ENCODE peak calls at places on chromosomes 12 and 14, in four cellular contexts. I is astrocyte, A is left ventricle myocardium inferior, X is HCT116. K is an unnamed sample.

GRCh38 chr14:100193417-100194357 is 34.2 kb upstream of the DEGS2 start:
- DNase-seq in I (no peak), A (no peak), X (no peak), K (no peak)

GRCh38 chr14:55416866-55417265 is 5.2 kb upstream of the ATG14 start:
- DNase-seq in I (no peak), A (no peak), X (peak; percentile 53), K (no peak)

GRCh38 chr14:105256292-105256960 is 8.1 kb downstream of the BTBD6 start:
- DNase-seq in I (no peak), A (no peak), X (no peak), K (no peak)

GRCh38 chr12:6327591-6328041 is 14.3 kb downstream of the TNFRSF1A start:
- DNase-seq in I (no peak), A (no peak), X (no peak), K (no peak)

GRCh38 chr12:108852674-108853073 is 4.7 kb downstream of the SSH1 start:
- DNase-seq in I (peak; percentile 44), A (no peak), X (no peak), K (no peak)

GRCh38 chr12:128857173-128857770 is 4.0 kb downstream of the GLT1D1 start:
- DNase-seq in I (no peak), A (no peak), X (no peak), K (no peak)

GRCh38 chr12:51244269-51244668 is 5.6 kb downstream of the DAZAP2 start:
- DNase-seq in I (peak; percentile 38), A (no peak), X (no peak), K (no peak)

GRCh38 chr12:105706321-105706972 is 376.0 kb downstream of the C12orf75 start:
- DNase-seq in I (peak; percentile 83), A (no peak), X (no peak), K (peak; percentile 4)

GRCh38 chr12:54360717-54361456 is 3.4 kb downstream of the GPR84 start:
- DNase-seq in I (peak; percentile 60), A (peak; percentile 71), X (peak; percentile 77), K (no peak)

GRCh38 chr12:4991373-4991772 is 52.3 kb upstream of the KCNA5 start:
- DNase-seq in I (no peak), A (no peak), X (no peak), K (no peak)

GRCh38 chr14:22551597-22551982 is 37.4 kb downstream of the DAD1 start:
- DNase-seq in I (no peak), A (no peak), X (no peak), K (no peak)

GRCh38 chr12:16198884-16199283 is 78.6 kb downstream of the SLC15A5 start:
- DNase-seq in I (no peak), A (no peak), X (no peak), K (no peak)

GRCh38 chr12:38892090-38892786 is 13.2 kb downstream of the CPNE8 start:
- DNase-seq in I (peak; percentile 35), A (no peak), X (no peak), K (no peak)

GRCh38 chr14:88868558-88869159 is 44.2 kb downstream of the TTC8 start:
- DNase-seq in I (peak; percentile 5), A (no peak), X (peak; percentile 24), K (no peak)

GRCh38 chr12:26686438-26686837 is 146.6 kb downstream of the ITPR2 start:
- DNase-seq in I (no peak), A (no peak), X (no peak), K (no peak)

GRCh38 chr14:52400846-52401245 is 86.7 kb downstream of the PTGER2 start:
- DNase-seq in I (no peak), A (no peak), X (no peak), K (no peak)

GRCh38 chr12:123167329-123167728 is 16.4 kb upstream of the PITPNM2 start:
- DNase-seq in I (no peak), A (no peak), X (no peak), K (no peak)

GRCh38 chr12:28611115-28611435 is 420.8 kb downstream of the CCDC91 start:
- DNase-seq in I (peak; percentile 92), A (no peak), X (peak; percentile 21), K (peak; percentile 69)

GRCh38 chr14:91870001-91870400 is 2.7 kb upstream of the TC2N start:
- DNase-seq in I (no peak), A (no peak), X (no peak), K (no peak)

GRCh38 chr12:89737000-89737399 is 28.4 kb upstream of the ATP2B1 start:
- DNase-seq in I (no peak), A (no peak), X (no peak), K (no peak)

GRCh38 chr14:24634158-24634557 is at the start of gene GZMB:
- DNase-seq in I (no peak), A (no peak), X (no peak), K (no peak)

GRCh38 chr14:64303471-64303917 is 9.3 kb upstream of the ESR2 start:
- DNase-seq in I (peak; percentile 50), A (no peak), X (peak; percentile 74), K (no peak)

GRCh38 chr12:80187660-80188090 is 88.3 kb downstream of the OTOGL start:
- DNase-seq in I (peak; percentile 62), A (peak; percentile 44), X (no peak), K (no peak)

GRCh38 chr12:106139422-106140141 is 828 bp upstream of the NUAK1 start:
- DNase-seq in I (peak; percentile 64), A (peak; percentile 79), X (peak; percentile 56), K (no peak)

GRCh38 chr12:111411187-111411764 is 5.6 kb downstream of the SH2B3 start:
- DNase-seq in I (no peak), A (no peak), X (no peak), K (no peak)

GRCh38 chr14:74064883-74065282 is 19.4 kb downstream of the ALDH6A1 start:
- DNase-seq in I (no peak), A (no peak), X (no peak), K (no peak)

GRCh38 chr12:26113194-26113654 is 11.6 kb downstream of the BHLHE41 start:
- DNase-seq in I (no peak), A (no peak), X (no peak), K (no peak)

GRCh38 chr12:77089701-77090220 is 24.4 kb upstream of the E2F7 start:
- DNase-seq in I (no peak), A (no peak), X (no peak), K (no peak)

GRCh38 chr12:94025730-94026129 is 122.6 kb upstream of the PLXNC1 start:
- DNase-seq in I (no peak), A (no peak), X (no peak), K (no peak)

GRCh38 chr14:61256826-61257468 is 24.2 kb downstream of the TMEM30B start:
- DNase-seq in I (no peak), A (no peak), X (no peak), K (no peak)

GRCh38 chr12:116880817-116881324 is 370 bp downstream of the HRK start:
- DNase-seq in I (peak; percentile 38), A (peak; percentile 25), X (no peak), K (no peak)

GRCh38 chr12:116880213-116880816 is 926 bp downstream of the HRK start:
- DNase-seq in I (no peak), A (no peak), X (no peak), K (no peak)

GRCh38 chr12:116881867-116882507 is 746 bp upstream of the HRK start:
- DNase-seq in I (no peak), A (no peak), X (no peak), K (no peak)

GRCh38 chr12:116881325-116881866 is at the start of gene HRK:
- DNase-seq in I (no peak), A (no peak), X (no peak), K (no peak)

DNA sequence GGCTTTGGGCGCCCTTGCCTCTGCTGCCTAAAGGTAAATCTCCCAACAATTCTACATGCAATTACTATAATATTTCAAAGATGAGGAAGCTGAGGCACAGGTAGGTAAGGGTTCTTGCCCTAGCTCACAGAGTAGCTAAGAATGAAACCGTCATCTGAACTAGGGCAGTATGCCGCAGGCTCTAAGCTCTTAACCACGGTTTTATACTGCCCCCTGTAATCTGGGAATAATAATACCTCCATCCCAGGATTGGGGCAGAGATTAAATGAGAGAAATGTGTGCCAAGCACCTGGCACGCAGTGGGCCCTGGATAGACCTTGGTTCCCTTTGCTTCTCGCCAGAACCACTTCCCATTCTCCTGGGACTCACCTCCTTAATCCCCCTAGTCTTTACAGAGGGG is 1.5 kb upstream of the HRK start:
- DNase-seq in I (no peak), A (no peak), X (no peak), K (no peak)
- H3K4me3 ChIP-seq in I (no peak overlapping the region), A (no peak overlapping the region), X (no peak overlapping the region), K (no peak overlapping the region)

GRCh38 chr12:114685320-114685781 is 1.4 kb upstream of the TBX3 start:
- DNase-seq in I (no peak), A (no peak), X (no peak), K (no peak)
- H3K27me3 ChIP-seq in I (peaks cover 44% of the 10 kb centered on the region), A (peaks cover 55% of the 10 kb centered on the region), X (peaks cover 16% of the 10 kb centered on the region), K (no peaks in the 10 kb centered on the region)

GRCh38 chr12:63944036-63944579 is 99.6 kb downstream of the SRGAP1 start:
- DNase-seq in I (no peak), A (no peak), X (no peak), K (no peak)
- H3K4me3 ChIP-seq in I (no peak overlapping the region), A (no peak overlapping the region), X (no peak overlapping the region), K (no peak overlapping the region)

GRCh38 chr12:78880078-78880477 is 15.5 kb downstream of the SYT1 start:
- DNase-seq in I (peak; percentile 65), A (no peak), X (no peak), K (no peak)
- H3K27me3 ChIP-seq in I (no peaks in the 10 kb centered on the region), A (no peaks in the 10 kb centered on the region), X (no peaks in the 10 kb centered on the region), K (no peaks in the 10 kb centered on the region)

GRCh38 chr12:92488735-92489134 is 214.1 kb upstream of the PLEKHG7 start:
- DNase-seq in I (no peak), A (no peak), X (no peak), K (no peak)
- H3K4me3 ChIP-seq in I (no peak overlapping the region), A (no peak overlapping the region), X (no peak overlapping the region), K (no peak overlapping the region)

GRCh38 chr12:48997719-48998496 is 1.3 kb downstream of the DDN start:
- DNase-seq in I (no peak), A (no peak), X (no peak), K (no peak)
- H3K27me3 ChIP-seq in I (peaks cover 27% of the 10 kb centered on the region), A (peaks cover 77% of the 10 kb centered on the region), X (no peaks in the 10 kb centered on the region), K (peaks cover 23% of the 10 kb centered on the region)